ENCODE peak calls at places on chromosome 16, in six cellular contexts. W is WTC11, X is astrocyte of the cerebellum, R is IMR-90, N is thoracic aorta, T is neural crest cell. F is an unnamed sample.

GRCh38 chr16:72568502-72568901 is 396.5 kb upstream of the PMFBP1 start:
- DNase-seq in R (no peak), X (no peak), N (no peak), T (no peak), W (no peak), F (no peak)

GRCh38 chr16:50841081-50841886 is 99.4 kb downstream of the CYLD start:
- DNase-seq in T (no peak), N (no peak), R (no peak), W (peak; percentile 66), X (no peak), F (peak; percentile 45)

GRCh38 chr16:70429888-70430666 is 8.8 kb downstream of the ST3GAL2 start:
- DNase-seq in T (no peak), N (no peak), X (no peak), R (no peak), W (no peak), F (no peak)

GRCh38 chr16:48123104-48123788 is 32.5 kb downstream of the ABCC12 start:
- DNase-seq in T (no peak), N (no peak), W (no peak), R (peak; percentile 100), X (peak; percentile 93), F (peak; percentile 59)

GRCh38 chr16:70778901-70779309 is 22.1 kb downstream of the VAC14 start:
- DNase-seq in X (peak; percentile 66), N (no peak), W (peak; percentile 90), T (peak; percentile 57), R (peak; percentile 92), F (no peak)

GRCh38 chr16:83356266-83356665 is 451.5 kb upstream of the HSBP1 start:
- DNase-seq in X (peak; percentile 63), T (peak; percentile 2), R (peak; percentile 65), W (peak; percentile 15), N (no peak), F (peak; percentile 37)

GRCh38 chr16:76676356-76676755 is 399.2 kb downstream of the CNTNAP4 start:
- DNase-seq in N (no peak), X (no peak), W (no peak), R (no peak), T (no peak), F (no peak)

GRCh38 chr16:54970016-54970415 is 39.4 kb downstream of the IRX5 start:
- DNase-seq in N (no peak), X (no peak), W (no peak), T (no peak), R (no peak), F (no peak)

GRCh38 chr16:3751878-3752277 is 34.6 kb upstream of the TRAP1 start:
- DNase-seq in T (no peak), W (no peak), N (no peak), X (no peak), R (no peak), F (no peak)

GRCh38 chr16:47731252-47731651 is 270.1 kb downstream of the PHKB start:
- DNase-seq in T (no peak), W (no peak), N (no peak), X (peak; percentile 97), R (peak; percentile 99), F (no peak)

GRCh38 chr16:64910351-64910750 is 211.5 kb downstream of the CDH11 start:
- DNase-seq in R (peak; percentile 96), X (peak; percentile 22), N (peak; percentile 19), T (no peak), W (peak; percentile 10), F (no peak)

GRCh38 chr16:30369091-30369937 is 980 bp downstream of the TBC1D10B start:
- DNase-seq in N (no peak), X (no peak), R (no peak), W (no peak), T (peak; percentile 26), F (no peak)

DNA sequence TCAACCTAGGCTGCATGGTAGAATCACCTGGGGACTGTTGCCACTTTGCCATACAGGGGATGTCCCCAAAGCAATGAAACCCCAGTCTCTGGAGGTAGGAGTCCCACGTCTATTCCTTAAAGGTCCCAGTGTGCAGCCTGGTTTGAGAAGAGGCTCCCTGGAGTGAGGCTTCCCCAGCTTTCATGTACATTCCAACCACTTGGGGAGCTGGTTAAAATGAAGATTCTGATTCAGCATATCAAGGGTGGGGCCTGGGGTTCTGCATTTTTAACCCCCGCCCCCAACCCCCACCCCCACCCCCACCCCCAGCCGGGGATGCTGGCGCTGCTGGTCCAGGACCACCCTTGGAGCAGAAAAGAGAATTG is 241.2 kb downstream of the FOXL1 start:
- DNase-seq in N (no peak), R (no peak), T (no peak), W (no peak), X (no peak), F (no peak)
- TF ChIP-seq CTCF in N (peak; percentile 12), R (peak; percentile 47), T (no peak), W (no peak), X (peak; percentile 24), F (no peak)

GRCh38 chr16:1285669-1286491 is 23.6 kb upstream of the UBE2I start:
- DNase-seq in T (no peak), N (no peak), W (no peak), X (no peak), R (no peak), F (no peak)
- TF ChIP-seq CTCF in T (no peak), N (no peak), W (no peak), X (no peak), R (no peak), F (no peak)

DNA sequence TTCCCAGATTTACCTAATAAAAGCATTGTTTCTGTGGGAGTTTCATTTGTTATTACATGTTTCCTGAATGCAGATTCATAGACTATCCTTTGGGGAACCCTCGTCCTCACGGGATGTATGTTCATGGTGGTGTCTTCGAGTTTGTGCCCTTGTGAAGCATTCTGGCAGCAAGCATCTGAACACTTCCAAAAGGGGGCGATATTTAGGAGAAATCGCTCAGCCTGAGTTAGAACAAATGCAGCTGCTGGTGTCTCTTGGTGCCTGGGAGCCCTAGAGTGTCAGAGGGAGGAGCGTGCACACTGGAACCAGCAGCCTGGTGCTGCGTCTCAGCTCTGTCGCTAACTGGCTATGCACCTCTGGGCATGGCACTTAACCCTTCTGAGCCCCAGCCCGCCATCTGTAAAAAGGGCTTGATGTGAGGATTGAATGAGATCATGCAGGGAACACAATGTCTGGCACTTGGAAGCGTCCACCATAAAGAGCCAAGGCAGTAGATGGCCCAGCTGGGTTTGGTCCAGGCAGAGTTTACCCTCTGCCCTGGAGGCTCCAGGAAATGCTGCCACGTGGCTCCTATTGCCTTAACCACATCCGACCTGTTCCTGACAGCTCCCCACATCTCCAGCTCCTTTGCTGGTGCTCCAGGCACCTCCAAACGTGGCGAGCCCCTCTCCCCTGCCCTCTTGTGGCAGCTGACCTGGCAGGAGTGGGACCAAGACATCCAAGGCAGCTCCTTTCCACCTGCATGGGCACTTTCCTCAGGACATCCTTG is 25.0 kb upstream of the C16orf78 start:
- DNase-seq in N (no peak), W (peak; percentile 42), X (no peak), R (no peak), T (no peak), F (no peak)
- TF ChIP-seq CTCF in N (no peak), W (no peak), X (no peak), R (no peak), T (no peak), F (no peak)

GRCh38 chr16:56793504-56793903 is 63.6 kb downstream of the NUP93 start:
- DNase-seq in R (peak; percentile 51), X (peak; percentile 27), T (no peak), N (no peak), W (no peak), F (no peak)
- TF ChIP-seq CTCF in R (peak; percentile 68), X (peak; percentile 60), T (peak; percentile 60), N (no peak), W (no peak), F (peak; percentile 13)

GRCh38 chr16:9837481-9837880 is 344.7 kb downstream of the GRIN2A start:
- DNase-seq in R (no peak), N (no peak), W (no peak), T (no peak), X (no peak), F (no peak)
- TF ChIP-seq CTCF in R (no peak), N (no peak), W (no peak), T (no peak), X (no peak), F (no peak)

DNA sequence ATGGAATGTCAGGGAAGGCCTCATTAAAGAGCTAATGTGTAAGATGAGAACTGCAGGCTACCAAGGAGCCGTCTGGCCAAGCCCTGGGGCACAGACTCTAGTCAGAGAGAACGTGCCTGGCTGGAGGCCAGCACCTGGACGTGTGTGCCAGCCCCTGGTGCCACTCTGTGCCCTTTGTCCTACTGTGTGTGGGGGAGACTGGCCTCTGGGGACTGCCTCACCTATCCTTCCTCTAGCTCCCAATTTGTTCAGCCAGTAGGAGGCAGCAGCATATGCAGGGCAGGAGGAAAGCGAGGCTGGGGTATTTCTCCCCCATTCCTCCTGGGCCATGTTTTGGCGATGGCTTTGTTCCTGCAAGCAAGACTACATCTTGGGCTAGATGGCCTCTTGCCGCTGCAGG is 37.1 kb downstream of the KNOP1 start:
- DNase-seq in X (no peak), N (no peak), R (no peak), W (peak; percentile 50), T (no peak), F (no peak)
- TF ChIP-seq CTCF in X (no peak), N (no peak), R (no peak), W (peak; percentile 29), T (no peak), F (peak; percentile 6)

F was measured in GM10248.